ENCODE peak calls at places on chromosome 2, in ten cellular contexts. V is stomach, I is GM12892, K is breast epithelium, O is sigmoid colon, B is transverse colon, Q is H1, J is upper lobe of left lung, N is GM12891, C is HL-60. W is an unnamed sample.

GRCh38 chr2:109339519-109339991 is 210.6 kb downstream of the SH3RF3 start:
- DNase-seq in V (no peak), N (no peak), I (no peak), O (no peak), B (no peak), C (no peak), Q (peak; percentile 14), K (no peak), J (peak; percentile 34), W (no peak)

GRCh38 chr2:98444436-98445166 is at the start of gene INPP4A:
- DNase-seq in K (peak; percentile 38), C (no peak), V (peak; percentile 78), B (peak; percentile 80), N (peak; percentile 82), O (peak; percentile 85), J (peak; percentile 96), I (peak; percentile 82), Q (peak; percentile 90), W (no peak)

GRCh38 chr2:187528042-187528441 is 26.2 kb downstream of the TFPI start:
- DNase-seq in J (no peak), Q (no peak), K (no peak), C (no peak), B (no peak), N (no peak), I (no peak), V (no peak), O (no peak), W (no peak)

GRCh38 chr2:39625193-39625926 is 40.4 kb upstream of the TMEM178A start:
- DNase-seq in V (no peak), K (no peak), B (no peak), C (peak; percentile 51), Q (no peak), N (no peak), J (no peak), I (no peak), O (no peak), W (no peak)

GRCh38 chr2:71154798-71155197 is 24.4 kb downstream of the MPHOSPH10 start:
- DNase-seq in Q (no peak), N (peak; percentile 56), J (no peak), C (no peak), K (no peak), O (no peak), B (peak; percentile 12), I (peak; percentile 46), V (no peak), W (no peak)

GRCh38 chr2:223414646-223415045 is 187.5 kb downstream of the SCG2 start:
- DNase-seq in O (peak; percentile 68), Q (no peak), J (no peak), V (no peak), B (no peak), K (peak; percentile 38), C (no peak), I (no peak), N (no peak), W (no peak)

GRCh38 chr2:113965644-113966043 is 75.8 kb downstream of the ACTR3 start:
- DNase-seq in V (no peak), C (peak; percentile 18), K (no peak), N (no peak), I (no peak), B (no peak), O (no peak), Q (peak; percentile 48), J (no peak), W (no peak)

GRCh38 chr2:195659114-195659513 is 2.1 kb downstream of the SLC39A10 start:
- DNase-seq in K (no peak), O (no peak), V (no peak), Q (no peak), J (no peak), B (no peak), C (no peak), I (no peak), N (no peak), W (no peak)

GRCh38 chr2:86672027-86672545 is 48.0 kb upstream of the RMND5A start:
- DNase-seq in Q (no peak), V (no peak), K (no peak), O (no peak), J (no peak), C (no peak), I (no peak), N (no peak), B (no peak), W (no peak)

GRCh38 chr2:206257345-206257744 is 17.1 kb upstream of the ZDBF2 start:
- DNase-seq in K (no peak), B (no peak), N (no peak), V (no peak), J (no peak), O (no peak), C (no peak), I (no peak), Q (no peak), W (no peak)
- TF ChIP-seq POLR2AphosphoS5 in K (no peak), B (no peak), N (no peak), V (no peak), J (no peak), O (no peak), C (no peak), I (no peak), Q (no peak), W (no peak)

DNA sequence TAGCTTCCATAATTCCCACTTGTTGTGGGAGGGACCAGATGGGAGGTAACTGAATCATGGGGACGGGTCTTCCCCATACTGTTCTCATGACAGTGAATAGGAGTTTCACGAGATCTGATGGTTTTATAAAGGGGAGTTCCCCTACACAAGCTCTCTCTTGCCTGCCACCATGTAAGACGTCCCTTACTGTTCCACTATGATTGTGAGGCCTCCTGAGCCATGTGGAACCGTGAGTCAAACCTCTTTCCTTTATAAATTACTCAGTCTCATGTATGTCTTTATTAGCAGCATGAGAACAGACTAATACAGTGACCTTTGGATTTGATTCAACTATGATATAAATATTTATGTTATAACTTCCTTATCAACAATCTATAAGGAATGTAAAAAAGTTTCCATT is 78.0 kb downstream of the CYRIA start:
- DNase-seq in Q (no peak), I (no peak), J (no peak), V (no peak), N (no peak), O (no peak), K (no peak), B (no peak), C (no peak), W (no peak)
- TF ChIP-seq POLR2AphosphoS5 in Q (no peak), I (no peak), J (no peak), V (no peak), N (no peak), O (no peak), K (no peak), B (no peak), C (no peak), W (no peak)

GRCh38 chr2:48213646-48214045 is 307.3 kb upstream of the FBXO11 start:
- DNase-seq in K (no peak), V (no peak), J (no peak), O (no peak), N (no peak), B (no peak), Q (no peak), C (no peak), I (no peak), W (no peak)

GRCh38 chr2:48205137-48205798 is 299.0 kb upstream of the FBXO11 start:
- DNase-seq in V (no peak), O (no peak), J (no peak), K (no peak), C (no peak), B (no peak), Q (no peak), I (no peak), N (no peak), W (no peak)

GRCh38 chr2:48207201-48207641 is 300.9 kb upstream of the FBXO11 start:
- DNase-seq in N (no peak), J (no peak), Q (no peak), V (no peak), I (no peak), C (no peak), O (no peak), B (no peak), K (no peak), W (no peak)

GRCh38 chr2:48210189-48210588 is 303.9 kb upstream of the FBXO11 start:
- DNase-seq in V (no peak), Q (no peak), K (no peak), B (no peak), N (no peak), C (no peak), I (no peak), J (no peak), O (no peak), W (no peak)

DNA sequence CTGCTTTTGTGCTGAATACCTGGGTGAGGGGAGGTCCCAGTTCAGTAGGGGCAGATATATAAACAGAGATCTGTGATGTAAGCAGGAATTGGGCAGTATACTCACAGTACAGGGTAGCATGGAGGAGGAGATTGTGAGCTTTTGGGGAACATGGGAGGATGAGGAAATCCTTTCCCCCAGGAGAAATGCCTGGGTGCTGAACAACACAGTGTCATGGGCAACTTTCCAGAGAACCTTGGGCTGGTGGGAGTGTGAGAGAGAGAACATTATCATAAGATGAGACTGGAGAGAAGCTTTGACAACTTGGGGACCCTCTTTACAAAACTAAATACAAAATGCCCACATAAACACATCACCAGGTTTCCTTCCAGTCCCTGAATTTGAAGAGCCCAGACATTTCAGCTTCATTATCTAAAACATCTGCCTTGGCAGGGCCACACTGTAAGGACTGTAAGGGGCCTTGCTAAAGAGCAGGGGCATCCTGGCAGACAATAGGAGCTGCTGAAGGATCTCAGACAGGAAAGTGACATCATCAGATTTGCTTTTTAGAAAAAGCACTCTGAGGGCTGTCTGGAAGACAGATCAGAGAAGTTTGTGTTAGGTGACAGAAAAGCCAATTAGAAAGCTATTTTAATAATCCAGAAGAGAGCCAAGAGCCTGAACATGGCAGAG is 303.1 kb upstream of the FBXO11 start:
- DNase-seq in K (no peak), B (no peak), N (no peak), V (no peak), Q (no peak), J (no peak), O (no peak), C (no peak), I (no peak), W (no peak)
- TF ChIP-seq POLR2AphosphoS5 in K (no peak), B (no peak), N (no peak), V (no peak), Q (no peak), J (no peak), O (no peak), C (no peak), I (no peak), W (no peak)

GRCh38 chr2:229261599-229261998 is 9.5 kb downstream of the PID1 start:
- DNase-seq in V (no peak), J (no peak), N (no peak), I (no peak), O (no peak), K (no peak), Q (no peak), C (no peak), B (no peak), W (no peak)

GRCh38 chr2:229269146-229269545 is 1.9 kb downstream of the PID1 start:
- DNase-seq in V (no peak), K (no peak), J (no peak), I (no peak), N (no peak), B (no peak), O (peak; percentile 69), Q (no peak), C (no peak), W (no peak)

GRCh38 chr2:229268626-229269025 is 2.5 kb downstream of the PID1 start:
- DNase-seq in Q (no peak), K (no peak), O (no peak), N (no peak), C (no peak), I (no peak), V (no peak), J (no peak), B (no peak), W (no peak)

GRCh38 chr2:229269986-229270385 is 1.1 kb downstream of the PID1 start:
- DNase-seq in K (no peak), C (no peak), I (no peak), N (no peak), Q (no peak), B (peak; percentile 36), V (no peak), J (no peak), O (no peak), W (no peak)

GRCh38 chr2:229265727-229266126 is 5.4 kb downstream of the PID1 start:
- DNase-seq in O (no peak), J (no peak), B (no peak), C (no peak), I (no peak), K (no peak), Q (no peak), V (no peak), N (no peak), W (no peak)
- TF ChIP-seq POLR2AphosphoS5 in O (no peak), J (peak; percentile 20), B (no peak), C (no peak), I (no peak), K (no peak), Q (no peak), V (peak; percentile 23), N (no peak), W (no peak)